ENCODE peak calls at places on chromosomes 4 and X, in six cellular contexts. A is OCI-LY7, I is fibroblast of lung, Q is A549, T is K562, O is mammary epithelial cell. V is an unnamed sample. For H3K4me1, the result is how much of the 10 kb centered on the place peaks cover.

GRCh38 chr4:22179124-22179874 is 230.7 kb upstream of the KCNIP4 start:
- DNase-seq in A (no peak), I (peak), Q (no peak), T (no peak), O (peak), V (peak)

GRCh38 chr4:154009795-154010194 is 220.9 kb upstream of the SFRP2 start:
- DNase-seq in A (no peak), I (no peak), Q (no peak), T (no peak), O (no peak), V (no peak)

GRCh38 chr4:176538217-176538925 is 218.6 kb downstream of the SPCS3 start:
- DNase-seq in A (no peak), I (peak), Q (peak), T (no peak), O (peak), V (peak)

GRCh38 chr4:156243015-156243414 is 289.3 kb upstream of the CTSO start:
- DNase-seq in A (no peak), I (no peak), Q (no peak), T (no peak), O (no peak), V (no peak)

GRCh38 chr4:80219301-80220025 is 22.2 kb downstream of the PRDM8 start:
- DNase-seq in A (no peak), I (no peak), Q (no peak), T (peak), O (no peak), V (peak)

GRCh38 chr4:1055721-1056590 is 44.5 kb downstream of the FGFRL1 start:
- DNase-seq in A (peak), I (peak), Q (no peak), T (peak), O (no peak), V (no peak)

GRCh38 chr4:106301393-106302084 is 14.5 kb downstream of the TBCK start:
- DNase-seq in A (no peak), I (peak), Q (no peak), T (no peak), O (no peak), V (no peak)

GRCh38 chr4:147388016-147388415 is 92.9 kb upstream of the EDNRA start:
- DNase-seq in A (no peak), I (no peak), Q (no peak), T (no peak), O (peak), V (no peak)

GRCh38 chr4:8729408-8730149 is 137.0 kb downstream of the CPZ start:
- DNase-seq in A (no peak), I (no peak), Q (no peak), T (no peak), O (no peak), V (no peak)

GRCh38 chr4:6293661-6294060 is 24.0 kb downstream of the WFS1 start:
- DNase-seq in A (no peak), I (no peak), Q (no peak), T (no peak), O (no peak), V (no peak)

GRCh38 chrX:63754141-63754859 is 30.7 kb downstream of the ARHGEF9 start:
- DNase-seq in A (peak), I (peak), Q (no peak), T (no peak), O (peak), V (no peak)

GRCh38 chrX:137742846-137743245 is 176.9 kb downstream of the ZIC3 start:
- DNase-seq in A (no peak), I (no peak), Q (no peak), T (no peak), O (no peak), V (no peak)

GRCh38 chrX:137746289-137746688 is 180.4 kb downstream of the ZIC3 start:
- DNase-seq in A (no peak), I (no peak), Q (no peak), T (no peak), O (no peak), V (no peak)

GRCh38 chrX:137747231-137747630 is 181.3 kb downstream of the ZIC3 start:
- DNase-seq in A (no peak), I (no peak), Q (no peak), T (no peak), O (no peak), V (no peak)

GRCh38 chrX:137748827-137749226 is 182.9 kb downstream of the ZIC3 start:
- DNase-seq in A (no peak), I (no peak), Q (no peak), T (no peak), O (no peak), V (no peak)

DNA sequence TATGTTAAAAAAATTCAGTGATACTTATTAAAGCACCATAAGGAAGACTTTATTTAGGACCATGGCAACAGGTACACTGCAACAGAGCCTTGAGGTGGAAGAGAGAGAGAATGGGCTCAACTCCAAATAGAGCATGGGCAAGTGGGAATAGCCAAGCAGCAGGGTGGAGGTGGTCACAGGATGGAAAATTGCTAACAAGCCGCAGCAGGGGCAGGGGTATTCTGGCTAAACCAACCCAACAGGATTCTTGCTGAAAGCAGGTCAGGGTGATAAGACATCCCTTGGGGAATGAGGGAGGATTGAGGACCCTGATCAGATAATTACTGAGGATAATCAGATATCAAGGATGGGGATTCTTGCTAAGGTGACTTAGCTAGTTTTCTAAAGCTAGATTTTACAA is 177.5 kb downstream of the ZIC3 start:
- DNase-seq in A (no peak), I (no peak), Q (no peak), T (no peak), O (no peak), V (no peak)
- H3K4me1 ChIP-seq in A (under half), I (under half), Q (under half), T (under half), O (under half), V (under half)

DNA sequence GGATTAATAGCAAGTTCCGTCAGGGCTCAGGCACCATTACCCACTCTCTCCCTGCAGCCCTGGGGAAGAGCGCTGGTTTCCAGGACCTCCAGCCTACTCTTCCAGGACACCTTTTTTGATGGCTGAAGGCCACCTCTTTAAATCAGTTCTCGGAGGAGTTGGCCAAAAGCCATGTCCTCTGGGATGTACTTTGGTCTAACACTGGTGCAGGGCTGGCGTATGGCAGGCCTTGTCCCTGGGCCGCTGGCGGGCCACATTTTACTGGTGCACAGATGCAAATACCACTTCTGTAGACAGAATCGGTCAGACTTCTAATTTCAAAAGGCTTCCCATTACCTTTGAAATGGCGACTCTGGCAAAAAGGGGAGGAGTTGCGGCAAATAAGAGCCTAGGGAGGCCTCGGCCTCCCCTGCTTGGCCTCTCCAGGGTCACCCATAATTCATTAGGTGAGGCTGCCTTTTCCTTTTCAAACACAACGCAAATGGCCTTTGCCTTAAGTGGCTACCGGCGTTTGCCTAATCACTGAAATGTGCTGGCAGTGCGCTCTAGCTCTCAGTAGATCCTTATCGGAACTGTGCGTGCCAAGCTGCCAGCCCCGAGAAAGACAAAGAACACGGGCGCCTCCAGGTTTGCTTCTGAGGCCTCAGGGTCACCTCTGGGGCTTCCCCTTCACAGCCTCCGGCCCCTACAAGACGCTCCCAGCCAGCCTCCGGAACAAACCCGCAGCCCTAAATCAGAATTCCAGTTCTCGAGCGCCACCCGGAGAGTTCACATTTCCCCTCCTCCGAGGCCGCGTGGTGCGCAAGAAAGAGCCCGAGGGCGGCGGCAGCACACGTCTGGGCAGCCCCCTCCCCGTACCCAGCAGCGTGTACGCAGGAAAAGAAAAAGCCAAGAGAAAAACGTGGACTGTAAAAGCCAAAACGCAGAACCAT is 76.2 kb upstream of the BCOR start:
- DNase-seq in A (peak), I (no peak), Q (no peak), T (peak), O (no peak), V (peak)
- H3K4me1 ChIP-seq in A (half or more), I (under half), Q (under half), T (under half), O (under half), V (half or more)

DNA sequence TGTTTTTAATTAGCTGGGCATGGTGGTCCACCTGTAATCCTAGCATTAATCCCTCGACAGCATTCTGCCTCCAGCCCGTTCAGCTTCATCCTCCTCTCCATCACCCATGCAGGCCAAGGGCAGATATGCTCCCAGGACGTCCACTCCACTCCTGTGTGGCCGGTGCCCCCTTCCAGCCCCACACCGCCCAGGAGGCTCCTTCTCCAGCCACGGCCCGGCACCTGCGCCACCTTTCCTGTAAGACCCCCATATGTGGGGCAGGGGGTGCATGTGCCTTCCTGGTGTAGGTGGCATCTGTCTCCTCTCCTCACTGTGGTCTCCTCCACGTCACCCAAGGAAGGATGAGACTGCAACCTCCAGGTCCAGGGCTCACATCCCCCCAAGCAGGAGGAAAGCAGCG is 57.0 kb upstream of the MXD4 start:
- DNase-seq in A (no peak), I (no peak), Q (no peak), T (no peak), O (no peak), V (no peak)
- H3K4me1 ChIP-seq in A (under half), I (under half), Q (under half), T (under half), O (under half), V (under half)

GRCh38 chrX:2933125-2933900 is 4.2 kb upstream of the ARSD start:
- DNase-seq in A (no peak), I (no peak), Q (no peak), T (no peak), O (peak), V (peak)
- H3K4me1 ChIP-seq in A (under half), I (under half), Q (under half), T (under half), O (under half), V (under half)